ENCODE peak calls at places on chromosomes 1 and 21, in eight cellular contexts. U, V, N, Q, L, I, M and J are unnamed samples.
A peak's percentile ranks its signal among the peaks of the same experiment; 100 is the strongest.

GRCh38 chr1:84103197-84103992 is 40.7 kb upstream of the PRKACB start:
- DNase-seq in M (peak; percentile 48), I (peak; percentile 37), U (no peak), N (no peak), Q (no peak), L (peak; percentile 65), V (no peak), J (peak; percentile 37)

GRCh38 chr1:180778782-180779398 is 133.8 kb upstream of the KIAA1614 start:
- DNase-seq in Q (no peak), I (no peak), V (no peak), N (no peak), U (no peak), M (no peak), L (peak; percentile 28), J (no peak)

GRCh38 chr1:153174624-153175023 is 23.9 kb upstream of the SPRR2G start:
- DNase-seq in U (no peak), I (no peak), Q (no peak), N (no peak), L (no peak), V (no peak), M (no peak), J (no peak)

GRCh38 chr1:26019641-26020315 is 1.8 kb upstream of the EXTL1 start:
- DNase-seq in U (no peak), N (no peak), M (no peak), Q (no peak), I (no peak), V (no peak), L (no peak), J (no peak)

GRCh38 chr1:11519629-11520031 is 40.7 kb downstream of the DISP3 start:
- DNase-seq in I (no peak), N (no peak), L (no peak), Q (no peak), M (no peak), V (no peak), U (no peak), J (no peak)

GRCh38 chr1:217953922-217954321 is 322.8 kb downstream of the SPATA17 start:
- DNase-seq in L (no peak), I (no peak), Q (no peak), U (no peak), N (no peak), V (no peak), M (no peak), J (no peak)

GRCh38 chr1:207039380-207040180 is 7.0 kb upstream of the C1orf116 start:
- DNase-seq in N (no peak), M (no peak), Q (no peak), V (no peak), U (no peak), L (no peak), I (no peak), J (no peak)

GRCh38 chr1:185861630-185862029 is 127.4 kb downstream of the HMCN1 start:
- DNase-seq in L (no peak), M (no peak), V (no peak), N (no peak), Q (no peak), U (no peak), I (no peak), J (no peak)

GRCh38 chr1:150928286-150928685 is 2.1 kb downstream of the SETDB1 start:
- DNase-seq in Q (no peak), M (no peak), L (no peak), N (no peak), U (no peak), V (no peak), I (no peak), J (no peak)

GRCh38 chr1:21955474-21956281 is 18.6 kb upstream of the HSPG2 start:
- DNase-seq in L (no peak), M (no peak), N (no peak), I (no peak), Q (no peak), V (no peak), U (no peak), J (no peak)

GRCh38 chr1:116877369-116877768 is 32.3 kb upstream of the PTGFRN start:
- DNase-seq in U (no peak), I (no peak), V (no peak), N (no peak), L (no peak), M (no peak), Q (no peak), J (no peak)

GRCh38 chr1:165827199-165828102 is at the start of gene UCK2:
- DNase-seq in L (peak; percentile 69), U (peak; percentile 37), V (no peak), M (peak; percentile 31), Q (peak; percentile 33), N (peak; percentile 2), I (peak; percentile 77), J (peak; percentile 67)

GRCh38 chr1:229817936-229818335 is 191.9 kb downstream of the URB2 start:
- DNase-seq in L (no peak), V (no peak), M (no peak), U (no peak), I (no peak), Q (no peak), N (no peak), J (no peak)

GRCh38 chr1:151846062-151846568 is 6.5 kb upstream of the C2CD4D start:
- DNase-seq in M (no peak), U (no peak), V (no peak), I (no peak), Q (no peak), L (no peak), N (no peak), J (no peak)

GRCh38 chr21:33843216-33843615 is 72.4 kb downstream of the ATP5PO start:
- DNase-seq in I (no peak), U (no peak), Q (no peak), M (no peak), V (no peak), N (no peak), L (no peak), J (no peak)

GRCh38 chr1:90716552-90717355 is at the start of gene BARHL2:
- DNase-seq in V (no peak), U (no peak), L (no peak), I (no peak), M (no peak), N (no peak), Q (no peak), J (no peak)

GRCh38 chr21:16308269-16308668 is 578.5 kb downstream of the USP25 start:
- DNase-seq in M (no peak), I (no peak), N (no peak), V (no peak), L (no peak), U (no peak), Q (no peak), J (no peak)

GRCh38 chr21:44347911-44348451 is 5.4 kb upstream of the TRPM2 start:
- DNase-seq in I (no peak), Q (no peak), V (no peak), M (no peak), U (no peak), N (no peak), L (no peak), J (no peak)

GRCh38 chr1:236516929-236517704 is 6.7 kb upstream of the LGALS8 start:
- DNase-seq in Q (no peak), N (no peak), M (peak; percentile 40), U (no peak), L (peak; percentile 50), I (no peak), V (no peak), J (no peak)

GRCh38 chr1:183355181-183355580 is 63.0 kb downstream of the NMNAT2 start:
- DNase-seq in N (no peak), M (no peak), I (no peak), V (no peak), L (no peak), U (no peak), Q (no peak), J (no peak)

GRCh38 chr21:44418108-44418875 is 37.0 kb upstream of the LRRC3 start:
- DNase-seq in V (no peak), M (no peak), N (no peak), I (peak; percentile 2), L (no peak), U (no peak), Q (no peak), J (no peak)

GRCh38 chr1:204359474-204360255 is at the start of gene PLEKHA6:
- DNase-seq in Q (no peak), U (no peak), L (peak; percentile 99), M (peak; percentile 10), V (no peak), N (no peak), I (peak; percentile 65), J (peak; percentile 70)

GRCh38 chr1:169925505-169926482 is 32.1 kb upstream of the SCYL3 start:
- DNase-seq in Q (no peak), L (no peak), V (no peak), M (no peak), U (no peak), I (no peak), N (no peak), J (no peak)

GRCh38 chr1:211753649-211754251 is 76.8 kb downstream of the LPGAT1 start:
- DNase-seq in N (no peak), Q (no peak), U (no peak), V (no peak), I (no peak), L (no peak), M (no peak), J (no peak)

GRCh38 chr1:29379438-29380073 is 143.2 kb downstream of the PTPRU start:
- DNase-seq in I (no peak), L (peak; percentile 92), V (no peak), M (no peak), U (no peak), N (no peak), Q (no peak), J (no peak)

GRCh38 chr21:43305336-43305665 is 121.6 kb downstream of the SIK1 start:
- DNase-seq in Q (no peak), L (no peak), V (no peak), M (no peak), U (no peak), I (peak; percentile 2), N (no peak), J (no peak)